ENCODE peak calls at places on chromosomes 1 and 21, in four cellular contexts. P is H1, D is HCT116, B is suprapubic skin. M is an unnamed sample.

GRCh38 chr1:32240140-32240951 is 6.7 kb upstream of the FAM167B start:
- DNase-seq in P (peak; percentile 85), D (peak; percentile 58), B (peak; percentile 86), M (peak; percentile 46)

GRCh38 chr21:44349847-44350772 is 3.3 kb upstream of the TRPM2 start:
- DNase-seq in P (no peak), D (no peak), B (no peak), M (no peak)

GRCh38 chr1:156493154-156493631 is 7.4 kb downstream of the MEF2D start:
- DNase-seq in P (no peak), D (no peak), B (no peak), M (no peak)

GRCh38 chr1:30451532-30452125 is 271.8 kb downstream of the MATN1 start:
- DNase-seq in P (no peak), D (no peak), B (peak; percentile 45), M (no peak)

GRCh38 chr1:201275266-201275666 is 8.0 kb upstream of the PKP1 start:
- DNase-seq in P (no peak), D (peak; percentile 79), B (no peak), M (peak; percentile 67)

GRCh38 chr1:12690156-12690555 is 25.8 kb upstream of the AADACL3 start:
- DNase-seq in P (no peak), D (no peak), B (no peak), M (no peak)

GRCh38 chr1:69485616-69486015 is 82.1 kb upstream of the LRRC7 start:
- DNase-seq in P (no peak), D (no peak), B (no peak), M (no peak)

GRCh38 chr1:196678510-196678884 is 26.7 kb downstream of the CFH start:
- DNase-seq in P (no peak), D (no peak), B (no peak), M (no peak)

GRCh38 chr1:30527511-30528140 is 195.8 kb downstream of the MATN1 start:
- DNase-seq in P (no peak), D (no peak), B (peak; percentile 63), M (no peak)

GRCh38 chr1:236010443-236010842 is 54.4 kb downstream of the NID1 start:
- DNase-seq in P (no peak), D (no peak), B (no peak), M (no peak)

GRCh38 chr1:232950919-232951579 is 638 bp downstream of the NTPCR start:
- DNase-seq in P (no peak), D (no peak), B (no peak), M (peak; percentile 38)

GRCh38 chr1:235989105-235989504 is 75.8 kb downstream of the NID1 start:
- DNase-seq in P (no peak), D (no peak), B (no peak), M (no peak)

GRCh38 chr1:42945171-42945570 is 13.5 kb downstream of the SLC2A1 start:
- DNase-seq in P (no peak), D (no peak), B (no peak), M (no peak)
- H3K4me1 ChIP-seq in P (peaks cover 32% of the 10 kb centered on the region), D (peaks cover 98% of the 10 kb centered on the region), B (peaks cover 98% of the 10 kb centered on the region), M (peaks cover 24% of the 10 kb centered on the region)

DNA sequence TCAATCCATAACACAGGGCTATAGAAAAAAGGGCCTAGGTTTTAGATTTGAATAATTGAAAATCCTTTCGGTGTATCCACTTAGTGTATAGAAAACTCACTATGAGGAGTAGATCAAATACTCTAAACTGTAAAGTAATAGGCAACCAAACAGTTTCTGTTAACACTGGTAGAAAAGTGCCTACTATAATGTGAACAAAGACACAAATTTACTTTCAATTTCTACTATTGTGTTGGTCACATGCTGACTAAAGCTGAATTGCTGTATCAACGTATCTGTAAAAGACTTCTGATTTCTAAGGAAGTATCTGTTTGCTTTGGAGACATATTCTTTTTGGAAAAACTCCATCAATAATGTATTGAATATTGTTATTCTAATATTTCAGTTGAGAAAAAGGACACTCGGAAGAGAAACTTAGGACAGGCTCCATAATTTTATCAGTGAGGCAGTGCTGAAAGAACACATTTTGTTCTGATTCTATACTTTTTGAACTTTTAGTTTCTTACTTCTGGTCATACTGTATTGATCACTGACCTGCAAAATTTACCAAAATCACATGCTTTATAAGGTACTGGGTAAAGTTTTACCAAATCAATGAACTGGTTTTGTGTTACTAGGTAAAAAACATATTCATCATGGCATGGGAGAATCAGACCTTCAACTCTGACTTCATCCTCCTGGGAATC is at the start of gene OR2M5:
- DNase-seq in P (no peak), D (no peak), B (no peak), M (no peak)
- H3K9me3 ChIP-seq in P (peaks cover 55% of the 10 kb centered on the region), D (peaks cover 9% of the 10 kb centered on the region), B (peaks cover 5% of the 10 kb centered on the region), M (no peaks in the 10 kb centered on the region)

DNA sequence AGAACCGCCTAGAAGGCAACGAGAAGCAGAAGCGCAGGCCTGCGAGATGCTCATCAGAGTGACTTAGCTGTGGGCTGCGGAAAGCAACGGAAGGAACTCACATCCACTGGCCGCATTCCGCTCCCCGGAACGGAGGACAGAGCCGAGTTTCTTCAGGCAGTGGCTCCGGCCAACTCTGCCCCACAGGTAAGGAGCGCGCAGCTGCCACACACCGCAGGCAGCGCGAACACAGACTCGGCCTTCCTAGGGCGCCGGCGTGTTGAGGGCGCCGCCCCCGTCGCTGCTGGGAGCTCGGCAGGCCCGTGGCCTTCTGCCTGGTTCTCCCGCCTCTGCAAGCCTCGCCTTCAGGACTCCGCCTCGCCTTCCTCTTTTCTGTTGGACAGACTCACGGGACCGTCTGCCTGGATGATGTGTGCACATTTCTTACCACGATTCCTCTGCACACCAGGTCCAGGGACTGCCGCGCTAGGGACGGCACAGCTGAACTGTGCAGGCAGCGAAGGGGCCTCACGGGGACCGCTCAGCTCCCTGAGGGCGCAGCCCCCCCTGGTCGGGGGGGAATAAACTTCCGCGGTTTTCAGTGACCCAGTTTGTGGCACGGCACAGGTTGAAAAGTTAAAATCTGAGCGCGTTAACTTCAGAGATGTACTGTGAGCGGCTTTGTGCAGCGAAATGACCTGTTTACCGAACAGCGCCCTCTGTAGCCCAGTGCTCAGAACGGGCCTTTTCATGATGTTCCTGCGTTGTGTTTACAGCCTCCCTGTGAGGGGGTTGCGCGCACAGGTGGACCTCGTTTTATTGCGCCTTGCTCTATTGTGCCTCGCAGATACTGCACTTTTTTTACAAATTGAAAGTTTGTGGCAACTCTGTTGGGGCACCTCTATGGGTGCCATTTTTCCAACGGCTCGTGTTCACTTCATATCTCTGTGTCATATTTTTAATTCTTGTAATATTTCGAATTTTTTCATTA is 15.8 kb downstream of the TCP10L start:
- DNase-seq in P (peak; percentile 50), D (peak; percentile 62), B (peak; percentile 90), M (peak; percentile 77)
- TF ChIP-seq CTCF in P (peak; percentile 97), D (peak; percentile 85), B (peak; percentile 66), M (peak; percentile 91)

DNA sequence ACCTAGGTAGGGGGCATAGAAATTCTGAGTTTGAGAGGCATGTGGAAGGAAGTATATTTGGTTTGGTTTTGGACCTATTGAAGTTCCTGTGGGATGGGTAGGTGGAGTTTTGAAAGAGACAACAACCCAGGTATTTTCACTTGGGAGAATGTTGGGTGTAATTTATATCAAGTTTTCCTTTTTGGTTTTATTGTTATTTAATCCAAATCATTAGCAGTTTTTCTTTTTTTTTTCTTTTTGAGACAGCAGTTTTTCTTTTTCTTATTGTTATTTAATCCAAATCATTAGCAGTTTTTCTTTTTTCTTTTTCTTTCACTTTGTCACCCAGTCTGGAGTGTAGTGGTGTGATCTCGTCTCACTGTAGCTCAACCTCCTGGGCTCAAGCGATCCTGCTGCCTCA is 30.1 kb downstream of the RNF11 start:
- DNase-seq in P (no peak), D (no peak), B (no peak), M (no peak)
- H3K4me1 ChIP-seq in P (no peaks in the 10 kb centered on the region), D (peaks cover 55% of the 10 kb centered on the region), B (peaks cover 36% of the 10 kb centered on the region), M (no peaks in the 10 kb centered on the region)